ENCODE peak calls at places on chromosome 12, in five cellular contexts. One of them, this sample, is unnamed.
A peak's percentile ranks its signal among the peaks of the same experiment; 100 is the strongest.

GRCh38 chr12:104521731-104522130 is 65.0 kb downstream of the CHST11 start:
- DNase-seq in HepG2: no peak
- DNase-seq in K562: no peak
- DNase-seq in H1: no peak
- DNase-seq in HCT116: no peak
- DNase-seq in this sample: no peak

GRCh38 chr12:124461851-124462623 is 105.4 kb downstream of the NCOR2 start:
- DNase-seq in HepG2: no peak
- DNase-seq in K562: no peak
- DNase-seq in H1: no peak
- DNase-seq in HCT116: no peak
- DNase-seq in this sample: no peak

GRCh38 chr12:63808631-63809030 is 28.9 kb downstream of the RXYLT1 start:
- DNase-seq in HepG2: no peak
- DNase-seq in K562: no peak
- DNase-seq in H1: no peak
- DNase-seq in HCT116: no peak
- DNase-seq in this sample: no peak

GRCh38 chr12:25320123-25321006 is 69.6 kb upstream of the KRAS start:
- DNase-seq in HepG2: no peak
- DNase-seq in K562: no peak
- DNase-seq in H1: no peak
- DNase-seq in HCT116: no peak
- DNase-seq in this sample: no peak

GRCh38 chr12:50004696-50005095 is 20.6 kb downstream of the RACGAP1 start:
- DNase-seq in HepG2: no peak
- DNase-seq in K562: no peak
- DNase-seq in H1: no peak
- DNase-seq in HCT116: no peak
- DNase-seq in this sample: no peak

GRCh38 chr12:7966558-7966957 is 30.6 kb upstream of the SLC2A3 start:
- DNase-seq in HepG2: no peak
- DNase-seq in K562: no peak
- DNase-seq in H1: no peak
- DNase-seq in HCT116: no peak
- DNase-seq in this sample: no peak

GRCh38 chr12:88763536-88764100 is 183.3 kb upstream of the KITLG start:
- DNase-seq in HepG2: no peak
- DNase-seq in K562: no peak
- DNase-seq in H1: no peak
- DNase-seq in HCT116: no peak
- DNase-seq in this sample: no peak

GRCh38 chr12:110698171-110698902 is 9.4 kb upstream of the HVCN1 start:
- DNase-seq in HepG2: peak; percentile 81
- DNase-seq in K562: peak; percentile 77
- DNase-seq in H1: peak; percentile 69
- DNase-seq in HCT116: peak; percentile 82
- DNase-seq in this sample: peak; percentile 95

GRCh38 chr12:12899530-12900380 is 8.4 kb downstream of the GPRC5A start:
- DNase-seq in HepG2: no peak
- DNase-seq in K562: no peak
- DNase-seq in H1: no peak
- DNase-seq in HCT116: no peak
- DNase-seq in this sample: no peak

GRCh38 chr12:120783197-120783596 is 57.6 kb downstream of the ACADS start:
- DNase-seq in HepG2: peak; percentile 29
- DNase-seq in K562: no peak
- DNase-seq in H1: no peak
- DNase-seq in HCT116: peak; percentile 33
- DNase-seq in this sample: no peak

GRCh38 chr12:25855716-25856115 is 102.8 kb upstream of the RASSF8 start:
- DNase-seq in HepG2: no peak
- DNase-seq in K562: no peak
- DNase-seq in H1: no peak
- DNase-seq in HCT116: no peak
- DNase-seq in this sample: no peak

GRCh38 chr12:7645395-7646177 is 20.1 kb downstream of the APOBEC1 start:
- DNase-seq in HepG2: peak; percentile 6
- DNase-seq in K562: peak; percentile 27
- DNase-seq in H1: no peak
- DNase-seq in HCT116: peak; percentile 24
- DNase-seq in this sample: peak; percentile 13

GRCh38 chr12:32483499-32483898 is 84.1 kb downstream of the FGD4 start:
- DNase-seq in HepG2: no peak
- DNase-seq in K562: no peak
- DNase-seq in H1: no peak
- DNase-seq in HCT116: no peak
- DNase-seq in this sample: no peak

GRCh38 chr12:25550186-25550585 is 2.9 kb downstream of the LMNTD1 start:
- DNase-seq in HepG2: no peak
- DNase-seq in K562: no peak
- DNase-seq in H1: no peak
- DNase-seq in HCT116: no peak
- DNase-seq in this sample: no peak

GRCh38 chr12:90065301-90065801 is 356.7 kb upstream of the ATP2B1 start:
- DNase-seq in HepG2: no peak
- DNase-seq in K562: no peak
- DNase-seq in H1: no peak
- DNase-seq in HCT116: no peak
- DNase-seq in this sample: peak; percentile 27

GRCh38 chr12:51593539-51593938 is 2.5 kb downstream of the SCN8A start:
- DNase-seq in HepG2: peak; percentile 20
- DNase-seq in K562: no peak
- DNase-seq in H1: no peak
- DNase-seq in HCT116: no peak
- DNase-seq in this sample: peak; percentile 75

GRCh38 chr12:96063046-96063445 is 27.7 kb upstream of the LTA4H start:
- DNase-seq in HepG2: no peak
- DNase-seq in K562: no peak
- DNase-seq in H1: no peak
- DNase-seq in HCT116: no peak
- DNase-seq in this sample: no peak

GRCh38 chr12:27531916-27532315 is 7.9 kb downstream of the PPFIBP1 start:
- DNase-seq in HepG2: no peak
- DNase-seq in K562: no peak
- DNase-seq in H1: no peak
- DNase-seq in HCT116: no peak
- DNase-seq in this sample: no peak

GRCh38 chr12:57129311-57130288 is 1.3 kb downstream of the LRP1 start:
- DNase-seq in HepG2: no peak
- DNase-seq in K562: no peak
- DNase-seq in H1: no peak
- DNase-seq in HCT116: no peak
- DNase-seq in this sample: no peak

GRCh38 chr12:24697295-24697694 is 251.6 kb downstream of the BCAT1 start:
- DNase-seq in HepG2: no peak
- DNase-seq in K562: no peak
- DNase-seq in H1: no peak
- DNase-seq in HCT116: no peak
- DNase-seq in this sample: no peak

GRCh38 chr12:94795053-94795452 is 144.7 kb upstream of the TMCC3 start:
- DNase-seq in HepG2: no peak
- DNase-seq in K562: no peak
- DNase-seq in H1: no peak
- DNase-seq in HCT116: no peak
- DNase-seq in this sample: no peak

GRCh38 chr12:41993283-41993682 is 151.4 kb downstream of the GXYLT1 start:
- DNase-seq in HepG2: no peak
- DNase-seq in K562: no peak
- DNase-seq in H1: no peak
- DNase-seq in HCT116: no peak
- DNase-seq in this sample: no peak

GRCh38 chr12:90045559-90045958 is 336.9 kb upstream of the ATP2B1 start:
- DNase-seq in HepG2: no peak
- DNase-seq in K562: no peak
- DNase-seq in H1: no peak
- DNase-seq in HCT116: no peak
- DNase-seq in this sample: no peak

GRCh38 chr12:118714051-118714460 is 267.3 kb upstream of the SRRM4 start:
- DNase-seq in HepG2: peak; percentile 53
- DNase-seq in K562: peak; percentile 54
- DNase-seq in H1: peak; percentile 10
- DNase-seq in HCT116: peak; percentile 34
- DNase-seq in this sample: no peak

GRCh38 chr12:28415755-28416154 is 225.5 kb downstream of the CCDC91 start:
- DNase-seq in HepG2: no peak
- DNase-seq in K562: no peak
- DNase-seq in H1: no peak
- DNase-seq in HCT116: no peak
- DNase-seq in this sample: no peak

GRCh38 chr12:84277986-84278385 is 634.6 kb downstream of the SLC6A15 start:
- DNase-seq in HepG2: no peak
- DNase-seq in K562: no peak
- DNase-seq in H1: no peak
- DNase-seq in HCT116: no peak
- DNase-seq in this sample: no peak

GRCh38 chr12:29734748-29735147 is 49.0 kb downstream of the TMTC1 start:
- DNase-seq in HepG2: no peak
- DNase-seq in K562: no peak
- DNase-seq in H1: no peak
- DNase-seq in HCT116: no peak
- DNase-seq in this sample: no peak

GRCh38 chr12:29734299-29734698 is 49.4 kb downstream of the TMTC1 start:
- DNase-seq in HepG2: no peak
- DNase-seq in K562: no peak
- DNase-seq in H1: no peak
- DNase-seq in HCT116: no peak
- DNase-seq in this sample: no peak

GRCh38 chr12:29732211-29732992 is 51.3 kb downstream of the TMTC1 start:
- DNase-seq in HepG2: no peak
- DNase-seq in K562: no peak
- DNase-seq in H1: no peak
- DNase-seq in HCT116: no peak
- DNase-seq in this sample: no peak

GRCh38 chr12:29731556-29731955 is 52.2 kb downstream of the TMTC1 start:
- DNase-seq in HepG2: no peak
- DNase-seq in K562: no peak
- DNase-seq in H1: no peak
- DNase-seq in HCT116: no peak
- DNase-seq in this sample: no peak

DNA sequence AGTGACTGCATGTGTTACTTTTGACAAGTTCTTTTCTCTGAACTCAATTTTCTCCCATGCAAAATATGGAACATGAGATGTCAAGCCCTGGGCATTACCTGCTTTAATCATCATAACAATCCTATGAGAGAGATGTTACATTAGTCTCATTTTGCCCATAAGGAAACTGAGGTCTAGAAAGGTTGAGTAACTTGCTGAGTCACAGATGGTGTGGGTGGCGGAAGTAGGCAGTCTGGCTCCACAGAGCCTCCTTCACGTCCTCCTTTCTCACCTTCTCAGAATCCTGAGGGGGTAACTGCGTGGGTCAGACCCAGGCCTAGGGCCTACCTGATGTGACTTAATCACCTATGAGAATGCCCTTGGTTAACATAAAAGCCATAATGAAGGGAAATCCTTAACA is 50.7 kb downstream of the TMTC1 start:
- DNase-seq in HepG2: no peak
- DNase-seq in K562: no peak
- DNase-seq in H1: no peak
- DNase-seq in HCT116: no peak
- DNase-seq in this sample: no peak
- TF ChIP-seq JUND in HepG2: no peak
- TF ChIP-seq JUND in K562: no peak
- TF ChIP-seq JUND in H1: no peak
- TF ChIP-seq JUND in HCT116: no peak
- TF ChIP-seq JUND in this sample: no peak

GRCh38 chr12:123151679-123152454 is 977 bp upstream of the PITPNM2 start:
- DNase-seq in HepG2: no peak
- DNase-seq in K562: no peak
- DNase-seq in H1: no peak
- DNase-seq in HCT116: no peak
- DNase-seq in this sample: no peak

GRCh38 chr12:123153906-123154305 is 3.0 kb upstream of the PITPNM2 start:
- DNase-seq in HepG2: no peak
- DNase-seq in K562: no peak
- DNase-seq in H1: no peak
- DNase-seq in HCT116: no peak
- DNase-seq in this sample: no peak

GRCh38 chr12:123150273-123150803 is 552 bp downstream of the PITPNM2 start:
- DNase-seq in HepG2: no peak
- DNase-seq in K562: peak; percentile 80
- DNase-seq in H1: no peak
- DNase-seq in HCT116: no peak
- DNase-seq in this sample: no peak

GRCh38 chr12:123150804-123151678 is at the start of gene PITPNM2:
- DNase-seq in HepG2: no peak
- DNase-seq in K562: peak; percentile 87
- DNase-seq in H1: no peak
- DNase-seq in HCT116: no peak
- DNase-seq in this sample: peak; percentile 90

GRCh38 chr12:123152823-123153222 is 1.9 kb upstream of the PITPNM2 start:
- DNase-seq in HepG2: no peak
- DNase-seq in K562: no peak
- DNase-seq in H1: no peak
- DNase-seq in HCT116: no peak
- DNase-seq in this sample: no peak
- TF ChIP-seq JUND in HepG2: no peak
- TF ChIP-seq JUND in K562: no peak
- TF ChIP-seq JUND in H1: no peak
- TF ChIP-seq JUND in HCT116: no peak
- TF ChIP-seq JUND in this sample: no peak

GRCh38 chr12:6526201-6526600 is 8.1 kb upstream of the GAPDH start:
- DNase-seq in HepG2: no peak
- DNase-seq in K562: no peak
- DNase-seq in H1: no peak
- DNase-seq in HCT116: no peak
- DNase-seq in this sample: peak; percentile 21
- TF ChIP-seq JUND in HepG2: no peak
- TF ChIP-seq JUND in K562: no peak
- TF ChIP-seq JUND in H1: no peak
- TF ChIP-seq JUND in HCT116: no peak
- TF ChIP-seq JUND in this sample: no peak

GRCh38 chr12:71517145-71517846 is 77.7 kb downstream of the LGR5 start:
- DNase-seq in HepG2: no peak
- DNase-seq in K562: no peak
- DNase-seq in H1: no peak
- DNase-seq in HCT116: no peak
- DNase-seq in this sample: no peak
- TF ChIP-seq JUND in HepG2: no peak
- TF ChIP-seq JUND in K562: no peak
- TF ChIP-seq JUND in H1: no peak
- TF ChIP-seq JUND in HCT116: no peak
- TF ChIP-seq JUND in this sample: no peak

DNA sequence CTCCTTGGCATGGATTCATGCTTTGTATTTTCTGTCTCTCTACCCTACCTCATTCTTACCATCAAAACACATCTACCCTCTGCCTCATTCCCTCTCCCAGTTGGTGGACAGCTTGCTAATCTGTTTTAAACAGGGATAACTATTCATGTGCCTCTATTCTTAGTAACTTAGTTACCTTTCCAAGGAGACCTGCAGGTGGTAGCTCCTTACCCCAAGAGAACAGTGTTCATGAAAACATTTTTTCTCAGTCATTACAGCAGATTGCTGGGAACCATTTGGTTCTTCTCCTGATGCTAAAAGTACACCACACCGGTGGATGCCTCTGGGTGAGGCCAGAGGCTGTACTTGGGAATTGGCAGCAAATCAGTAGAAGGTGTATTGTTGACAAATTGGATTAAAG is 73.0 kb downstream of the CMKLR1 start:
- DNase-seq in HepG2: no peak
- DNase-seq in K562: no peak
- DNase-seq in H1: no peak
- DNase-seq in HCT116: no peak
- DNase-seq in this sample: no peak
- TF ChIP-seq JUND in HepG2: no peak
- TF ChIP-seq JUND in K562: no peak
- TF ChIP-seq JUND in H1: no peak
- TF ChIP-seq JUND in HCT116: no peak
- TF ChIP-seq JUND in this sample: no peak